ENCODE peak calls at places on chromosomes 4 and X, in ten cellular contexts. G is activated naive CD4-positive, alpha-beta T cell; A is HuH-7; I is NCI-H524; Q is omental fat pad; J is iPS-NIHi11; X is NCI-H2029; F is naive thymus-derived CD8-positive, alpha-beta T cell; T is NCI-H1048; Z is GM23338. Y is an unnamed sample.

GRCh38 chr4:165766976-165767375 is 106.1 kb upstream of the TLL1 start:
- DNase-seq in G (no peak), A (no peak), I (peak), Q (no peak), J (no peak), X (peak), F (no peak), T (no peak), Z (no peak), Y (no peak)

GRCh38 chr4:70969076-70969475 is 24.4 kb upstream of the DCK start:
- DNase-seq in G (no peak), A (no peak), I (no peak), Q (no peak), J (no peak), X (no peak), F (no peak), T (no peak), Z (no peak), Y (no peak)

GRCh38 chr4:37358748-37359147 is 114.2 kb downstream of the NWD2 start:
- DNase-seq in G (no peak), A (no peak), I (no peak), Q (no peak), J (no peak), X (no peak), F (no peak), T (no peak), Z (no peak), Y (no peak)

GRCh38 chr4:48403779-48404178 is 62.5 kb downstream of the SLAIN2 start:
- DNase-seq in G (no peak), A (no peak), I (no peak), Q (no peak), J (no peak), X (no peak), F (no peak), T (no peak), Z (no peak), Y (no peak)

GRCh38 chr4:146032234-146032860 is 93.7 kb upstream of the ZNF827 start:
- DNase-seq in G (no peak), A (no peak), I (no peak), Q (no peak), J (no peak), X (no peak), F (no peak), T (no peak), Z (peak), Y (no peak)

GRCh38 chrX:13876652-13877051 is 59.8 kb upstream of the GPM6B start:
- DNase-seq in G (no peak), A (no peak), I (no peak), Q (no peak), J (no peak), X (no peak), F (no peak), T (no peak), Z (no peak), Y (no peak)

GRCh38 chr4:40329805-40330204 is 5.3 kb upstream of the CHRNA9 start:
- DNase-seq in G (no peak), A (no peak), I (no peak), Q (no peak), J (no peak), X (no peak), F (no peak), T (no peak), Z (no peak), Y (no peak)

GRCh38 chrX:68163446-68163845 is 269.8 kb downstream of the OPHN1 start:
- DNase-seq in G (no peak), A (no peak), I (no peak), Q (no peak), J (no peak), X (no peak), F (no peak), T (no peak), Z (no peak), Y (no peak)

GRCh38 chr4:183266386-183266785 is 53.7 kb downstream of the CLDN22 start:
- DNase-seq in G (no peak), A (no peak), I (no peak), Q (no peak), J (no peak), X (no peak), F (no peak), T (no peak), Z (no peak), Y (no peak)

GRCh38 chr4:68693325-68694075 is 23.0 kb upstream of the UGT2B15 start:
- DNase-seq in G (no peak), A (no peak), I (peak), Q (no peak), J (no peak), X (no peak), F (no peak), T (no peak), Z (no peak), Y (no peak)

GRCh38 chrX:1172496-1172895 is 40.0 kb downstream of the CRLF2 start:
- DNase-seq in G (no peak), A (no peak), I (no peak), Q (no peak), J (no peak), X (no peak), F (no peak), T (no peak), Z (no peak), Y (no peak)

GRCh38 chr4:172750910-172751309 is 417.7 kb upstream of the GALNT7 start:
- DNase-seq in G (no peak), A (no peak), I (no peak), Q (no peak), J (no peak), X (no peak), F (no peak), T (no peak), Z (no peak), Y (no peak)

GRCh38 chr4:141077611-141078225 is 55.6 kb downstream of the RNF150 start:
- DNase-seq in G (no peak), A (no peak), I (peak), Q (no peak), J (no peak), X (no peak), F (no peak), T (no peak), Z (peak), Y (no peak)

GRCh38 chr4:184647391-184648101 is 1.7 kb downstream of the CASP3 start:
- DNase-seq in G (no peak), A (no peak), I (no peak), Q (no peak), J (no peak), X (no peak), F (no peak), T (no peak), Z (peak), Y (no peak)

GRCh38 chrX:151700581-151700980 is 5.3 kb downstream of the PRRG3 start:
- DNase-seq in G (no peak), A (no peak), I (no peak), Q (no peak), J (no peak), X (no peak), F (no peak), T (no peak), Z (no peak), Y (no peak)

GRCh38 chrX:107710617-107711391 is 64.8 kb downstream of the TSC22D3 start:
- DNase-seq in G (peak), A (peak), I (no peak), Q (no peak), J (peak), X (no peak), F (peak), T (no peak), Z (peak), Y (no peak)

GRCh38 chr4:149555146-149555545 is 260.5 kb downstream of the IQCM start:
- DNase-seq in G (no peak), A (no peak), I (no peak), Q (no peak), J (no peak), X (no peak), F (no peak), T (no peak), Z (no peak), Y (no peak)

GRCh38 chr4:47598320-47598719 is 113.2 kb downstream of the ATP10D start:
- DNase-seq in G (no peak), A (no peak), I (no peak), Q (no peak), J (no peak), X (no peak), F (no peak), T (no peak), Z (no peak), Y (no peak)

GRCh38 chr4:47642985-47643745 is 158.1 kb downstream of the ATP10D start:
- DNase-seq in G (no peak), A (no peak), I (peak), Q (no peak), J (no peak), X (no peak), F (no peak), T (no peak), Z (no peak), Y (no peak)